ENCODE peak calls at places on chromosomes 3 and 15, in seven cellular contexts. T is NCI-H748 treated with DMSO at 0.1 percent for 48 hours; Q is ecto neural progenitor cell; B is H54; L is GM13977; N is RWPE1; M is stimulated activated CD4-positive, alpha-beta T cell treated with anti-CD3 and anti-CD28 coated beads, TNF-alpha, amount 100 ng/mL, for 1 hour. E is an unnamed sample.

GRCh38 chr3:32968367-32969087 is 17.1 kb downstream of the CCR4 start:
- DNase-seq in T (no peak), Q (no peak), B (no peak), L (no peak), N (no peak), M (no peak), E (no peak)

GRCh38 chr15:72340366-72340765 is 20.4 kb upstream of the CELF6 start:
- DNase-seq in T (no peak), Q (no peak), B (no peak), L (no peak), N (no peak), M (no peak), E (no peak)

GRCh38 chr15:87877114-87877810 is 379.3 kb downstream of the NTRK3 start:
- DNase-seq in T (no peak), Q (no peak), B (no peak), L (no peak), N (no peak), M (no peak), E (no peak)

GRCh38 chr15:66132251-66132816 is 121.2 kb downstream of the MEGF11 start:
- DNase-seq in T (no peak), Q (no peak), B (no peak), L (no peak), N (no peak), M (no peak), E (no peak)

GRCh38 chr15:22968356-22968755 is 11.8 kb downstream of the CYFIP1 start:
- DNase-seq in T (no peak), Q (no peak), B (peak; percentile 63), L (no peak), N (peak; percentile 80), M (no peak), E (no peak)

GRCh38 chr3:191003742-191004141 is 141.2 kb upstream of the GMNC start:
- DNase-seq in T (no peak), Q (no peak), B (no peak), L (no peak), N (no peak), M (no peak), E (no peak)

GRCh38 chr15:73870700-73871408 is 2.5 kb upstream of the TBC1D21 start:
- DNase-seq in T (no peak), Q (no peak), B (no peak), L (no peak), N (no peak), M (no peak), E (no peak)

GRCh38 chr3:5972586-5972985 is 785.1 kb downstream of the EDEM1 start:
- DNase-seq in T (no peak), Q (no peak), B (no peak), L (no peak), N (no peak), M (no peak), E (no peak)

GRCh38 chr15:79209690-79210089 is 72.8 kb upstream of the ANKRD34C start:
- DNase-seq in T (no peak), Q (no peak), B (no peak), L (no peak), N (no peak), M (no peak), E (peak; percentile 50)

GRCh38 chr3:81716870-81717509 is 44.5 kb downstream of the GBE1 start:
- DNase-seq in T (peak; percentile 10), Q (no peak), B (no peak), L (no peak), N (no peak), M (no peak), E (no peak)

GRCh38 chr3:159158213-159158612 is 356.4 kb downstream of the MFSD1 start:
- DNase-seq in T (no peak), Q (no peak), B (no peak), L (no peak), N (peak; percentile 13), M (no peak), E (no peak)

GRCh38 chr15:62868507-62868906 is 174.0 kb upstream of the TPM1 start:
- DNase-seq in T (no peak), Q (peak; percentile 25), B (no peak), L (no peak), N (no peak), M (no peak), E (no peak)

E was measured in glutamatergic neuron.